ENCODE peak calls at places on chromosomes 5 and 9, in five cellular contexts. X is Peyer's patch, J is A549, K is gastrocnemius medialis, H is ovary. B is an unnamed sample.

GRCh38 chr5:20972419-20972925 is 984.5 kb upstream of the CDH18 start:
- DNase-seq in K (no peak), H (peak; percentile 50), X (no peak), J (peak; percentile 3), B (no peak)

GRCh38 chr5:75277463-75277862 is 40.8 kb upstream of the ANKRD31 start:
- DNase-seq in H (no peak), K (no peak), J (no peak), X (peak; percentile 60), B (no peak)

GRCh38 chr5:16934123-16934522 is 2.0 kb downstream of the MYO10 start:
- DNase-seq in J (peak; percentile 84), H (peak; percentile 81), K (no peak), X (peak; percentile 72), B (peak; percentile 24)

GRCh38 chr9:95030920-95031662 is 286.4 kb downstream of the FANCC start:
- DNase-seq in H (no peak), J (no peak), K (no peak), X (no peak), B (no peak)

GRCh38 chr5:73388371-73388684 is 60.2 kb downstream of the FOXD1 start:
- DNase-seq in K (no peak), X (no peak), J (no peak), H (no peak), B (no peak)

GRCh38 chr9:134957165-134957944 is 39.6 kb upstream of the FCN1 start:
- DNase-seq in K (no peak), J (no peak), X (peak; percentile 21), H (peak; percentile 16), B (no peak)

GRCh38 chr9:136482046-136482792 is 621 bp downstream of the SEC16A start:
- DNase-seq in J (no peak), X (no peak), H (no peak), K (no peak), B (peak; percentile 33)

GRCh38 chr9:116369706-116370105 is 216.1 kb downstream of the PAPPA start:
- DNase-seq in K (no peak), X (no peak), H (no peak), J (no peak), B (no peak)

GRCh38 chr9:125631391-125632085 is 75.5 kb downstream of the MAPKAP1 start:
- DNase-seq in K (no peak), X (no peak), H (no peak), J (peak; percentile 43), B (no peak)

GRCh38 chr5:69152731-69153130 is 14.2 kb upstream of the CCNB1 start:
- DNase-seq in K (no peak), X (no peak), J (no peak), H (no peak), B (no peak)

GRCh38 chr9:105299190-105299854 is 54.9 kb downstream of the SLC44A1 start:
- DNase-seq in J (peak; percentile 60), H (no peak), K (no peak), X (no peak), B (no peak)

GRCh38 chr9:642014-642413 is 199.5 kb upstream of the DMRT1 start:
- DNase-seq in H (no peak), K (no peak), X (no peak), J (no peak), B (no peak)

GRCh38 chr5:177527595-177527994 is 10.8 kb upstream of the DDX41 start:
- DNase-seq in X (no peak), J (no peak), K (no peak), H (peak; percentile 17), B (no peak)

GRCh38 chr9:130732793-130733221 is 39.2 kb downstream of the EXOSC2 start:
- DNase-seq in H (no peak), J (no peak), K (no peak), X (no peak), B (no peak)

GRCh38 chr5:134436523-134437339 is 25.1 kb upstream of the CDKN2AIPNL start:
- DNase-seq in X (peak; percentile 86), H (no peak), J (peak; percentile 41), K (peak; percentile 90), B (peak; percentile 82)

GRCh38 chr5:97208184-97208713 is 25.2 kb upstream of the RIOK2 start:
- DNase-seq in K (no peak), J (no peak), H (no peak), X (no peak), B (no peak)

GRCh38 chr9:131482343-131483006 is 20.2 kb upstream of the POMT1 start:
- DNase-seq in K (no peak), X (no peak), J (no peak), H (no peak), B (no peak)

GRCh38 chr9:71783120-71783523 is 14.8 kb upstream of the CEMIP2 start:
- DNase-seq in X (peak; percentile 70), K (no peak), J (no peak), H (no peak), B (no peak)

GRCh38 chr9:132274861-132275260 is 79.9 kb downstream of the SETX start:
- DNase-seq in X (no peak), K (no peak), J (no peak), H (no peak), B (no peak)

GRCh38 chr5:135053989-135054388 is 20.0 kb upstream of the PITX1 start:
- DNase-seq in J (no peak), H (no peak), X (no peak), K (no peak), B (no peak)

GRCh38 chr5:181189962-181190710 is 14.9 kb downstream of the TRIM7 start:
- DNase-seq in X (peak; percentile 65), K (no peak), H (peak; percentile 64), J (no peak), B (no peak)

GRCh38 chr9:103545260-103545659 is 548.8 kb upstream of the SMC2 start:
- DNase-seq in H (no peak), J (no peak), K (no peak), X (no peak), B (no peak)
- H3K9me3 ChIP-seq in H (no peaks in the 10 kb centered on the region), J (no peaks in the 10 kb centered on the region), K (no peaks in the 10 kb centered on the region), X (no peaks in the 10 kb centered on the region), B (no peaks in the 10 kb centered on the region)

GRCh38 chr9:36942891-36943290 is 91.2 kb downstream of the PAX5 start:
- DNase-seq in H (no peak), J (no peak), X (no peak), K (no peak), B (no peak)
- TF ChIP-seq POLR2A in H (no peak), J (no peak), X (no peak), K (no peak), B (no peak)

GRCh38 chr9:138083873-138084272 is 206.3 kb downstream of the CACNA1B start:
- DNase-seq in X (no peak), J (no peak), K (no peak), H (no peak), B (no peak)

GRCh38 chr9:138077898-138078540 is 200.4 kb downstream of the CACNA1B start:
- DNase-seq in H (no peak), K (no peak), J (no peak), X (peak; percentile 22), B (peak; percentile 8)

GRCh38 chr9:138082918-138083636 is 205.5 kb downstream of the CACNA1B start:
- DNase-seq in H (peak; percentile 11), X (peak; percentile 30), J (no peak), K (no peak), B (no peak)

GRCh38 chr9:138078846-138079245 is 201.3 kb downstream of the CACNA1B start:
- DNase-seq in H (no peak), X (peak; percentile 23), J (no peak), K (no peak), B (no peak)

GRCh38 chr9:138080979-138081378 is 203.4 kb downstream of the CACNA1B start:
- DNase-seq in X (peak; percentile 7), H (no peak), J (no peak), K (no peak), B (no peak)
- H3K9me3 ChIP-seq in X (no peaks in the 10 kb centered on the region), H (no peaks in the 10 kb centered on the region), J (peaks cover 17% of the 10 kb centered on the region), K (peaks cover 3% of the 10 kb centered on the region), B (no peaks in the 10 kb centered on the region)

GRCh38 chr9:75047506-75047905 is 19.4 kb upstream of the CARNMT1 start:
- DNase-seq in X (no peak), K (no peak), H (no peak), J (no peak), B (no peak)

GRCh38 chr9:75051285-75051684 is 23.2 kb upstream of the CARNMT1 start:
- DNase-seq in J (no peak), X (no peak), K (no peak), H (no peak), B (no peak)

GRCh38 chr9:75041041-75041440 is 12.9 kb upstream of the CARNMT1 start:
- DNase-seq in X (no peak), J (no peak), K (no peak), H (no peak), B (no peak)

DNA sequence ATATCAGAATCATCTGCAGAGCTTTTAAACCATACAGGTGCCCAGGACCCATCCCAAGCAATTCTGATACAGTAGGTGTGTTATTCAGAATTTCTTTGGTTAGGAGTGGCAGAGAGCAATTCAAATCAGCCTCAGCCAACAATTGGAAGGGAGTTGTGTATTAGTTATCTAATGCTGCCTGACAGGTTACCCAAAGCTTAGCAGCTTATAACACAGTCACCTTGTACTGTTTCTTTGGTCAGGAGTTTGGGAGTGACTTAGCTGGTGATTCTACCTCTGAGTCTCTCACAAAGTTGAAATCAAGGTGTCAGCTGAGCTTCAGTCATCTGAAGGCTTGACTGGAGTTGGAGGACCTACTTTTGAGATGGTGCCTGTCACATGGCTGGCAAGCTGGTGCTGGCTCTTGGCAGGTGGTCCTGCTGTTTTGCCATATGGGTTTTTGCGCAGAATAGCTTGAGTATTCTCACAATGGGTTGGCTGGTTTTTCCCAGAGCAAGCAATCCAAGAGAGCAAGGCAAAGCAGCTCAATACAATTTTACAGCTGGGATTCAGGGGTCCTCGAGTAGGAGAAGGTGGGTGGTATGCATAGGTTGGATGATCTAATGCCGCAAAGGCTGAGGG is 18.7 kb upstream of the CARNMT1 start:
- DNase-seq in K (no peak), H (no peak), X (no peak), J (no peak), B (no peak)
- TF ChIP-seq POLR2A in K (no peak), H (no peak), X (no peak), J (no peak), B (no peak)

DNA sequence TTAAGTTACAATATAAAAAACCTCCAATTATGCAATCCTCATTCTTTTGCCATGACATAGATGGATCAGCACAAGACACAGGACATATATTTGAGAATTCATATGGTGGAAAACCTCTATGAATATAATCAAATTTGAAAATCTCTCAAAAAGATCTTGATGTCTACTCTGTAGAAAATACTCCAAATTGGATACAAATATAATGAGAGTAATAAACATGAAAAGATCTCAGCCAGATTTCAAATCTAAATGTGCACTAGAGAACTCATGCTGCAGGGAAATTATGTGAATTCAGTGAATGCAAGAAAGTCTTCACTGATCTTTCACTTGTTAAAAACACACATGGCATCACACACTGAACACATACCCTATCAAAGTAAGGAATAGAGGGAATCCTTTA is 13.8 kb downstream of the PCDHB15 start:
- DNase-seq in X (no peak), J (no peak), K (no peak), H (no peak), B (no peak)
- H3K9me3 ChIP-seq in X (no peaks in the 10 kb centered on the region), J (peaks cover 88% of the 10 kb centered on the region), K (peaks cover 37% of the 10 kb centered on the region), H (peaks cover 4% of the 10 kb centered on the region), B (peaks cover 100% of the 10 kb centered on the region)

GRCh38 chr9:4741365-4742031 is 496 bp upstream of the AK3 start:
- DNase-seq in J (peak; percentile 32), K (no peak), X (no peak), H (no peak), B (no peak)
- TF ChIP-seq POLR2A in J (no peak), K (peak; percentile 42), X (no peak), H (no peak), B (no peak)